ENCODE peak calls at places on chromosomes 1 and 21, in six cellular contexts. B is spleen, D is omental fat pad, N is psoas muscle, T is upper lobe of right lung, H is tibial nerve. G is an unnamed sample.

GRCh38 chr1:109979489-109980091 is 5.0 kb upstream of the AHCYL1 start:
- DNase-seq in T (no peak), H (no peak), N (no peak), D (no peak), B (no peak), G (no peak)

GRCh38 chr1:87902830-87903614 is 574.3 kb downstream of the LMO4 start:
- DNase-seq in N (no peak), D (no peak), B (no peak), T (no peak), H (no peak), G (no peak)

GRCh38 chr1:44531785-44532566 is 126.9 kb downstream of the RNF220 start:
- DNase-seq in T (no peak), D (no peak), N (no peak), H (no peak), B (no peak), G (no peak)

GRCh38 chr1:81155131-81155530 is 645.6 kb upstream of the ADGRL2 start:
- DNase-seq in T (no peak), H (no peak), B (no peak), D (no peak), N (no peak), G (no peak)

GRCh38 chr1:188489336-188490112 is 1660.8 kb downstream of the PLA2G4A start:
- DNase-seq in N (no peak), H (no peak), T (no peak), B (no peak), D (no peak), G (no peak)

GRCh38 chr21:46114963-46115362 is 17.1 kb downstream of the COL6A2 start:
- DNase-seq in D (peak; percentile 14), H (peak; percentile 11), T (no peak), N (peak; percentile 13), B (peak; percentile 56), G (no peak)

GRCh38 chr1:48750089-48750488 is 26.6 kb downstream of the BEND5 start:
- DNase-seq in H (no peak), N (no peak), D (no peak), T (no peak), B (peak; percentile 76), G (no peak)

GRCh38 chr21:33973268-33973667 is 57.7 kb upstream of the ATP5PO start:
- DNase-seq in D (no peak), H (no peak), N (no peak), B (no peak), T (no peak), G (no peak)

GRCh38 chr1:247273013-247273412 is 17.1 kb downstream of the VN1R5 start:
- DNase-seq in T (no peak), N (no peak), B (no peak), D (no peak), H (no peak), G (no peak)

GRCh38 chr1:8165595-8166360 is 139.7 kb upstream of the ERRFI1 start:
- DNase-seq in D (no peak), B (no peak), T (no peak), H (no peak), N (no peak), G (no peak)

GRCh38 chr1:201766117-201766863 is 62.7 kb upstream of the IPO9 start:
- DNase-seq in H (peak; percentile 30), N (peak; percentile 33), B (no peak), D (no peak), T (no peak), G (no peak)

GRCh38 chr21:43741425-43742096 is 22.6 kb downstream of the PDXK start:
- DNase-seq in H (no peak), D (no peak), T (no peak), N (no peak), B (no peak), G (no peak)

GRCh38 chr1:223135176-223135575 is 7.9 kb downstream of the TLR5 start:
- DNase-seq in H (no peak), T (no peak), D (no peak), N (peak; percentile 72), B (no peak), G (no peak)

GRCh38 chr1:223133824-223134435 is 9.1 kb downstream of the TLR5 start:
- DNase-seq in H (peak; percentile 60), D (peak; percentile 60), N (peak; percentile 84), T (peak; percentile 93), B (peak; percentile 96), G (peak; percentile 69)

GRCh38 chr1:223136086-223136485 is 7.0 kb downstream of the TLR5 start:
- DNase-seq in B (no peak), T (no peak), D (no peak), N (no peak), H (no peak), G (no peak)

GRCh38 chr1:223129229-223129851 is 13.7 kb downstream of the TLR5 start:
- DNase-seq in H (peak; percentile 58), D (peak; percentile 61), N (peak; percentile 80), T (peak; percentile 88), B (peak; percentile 95), G (peak; percentile 67)

DNA sequence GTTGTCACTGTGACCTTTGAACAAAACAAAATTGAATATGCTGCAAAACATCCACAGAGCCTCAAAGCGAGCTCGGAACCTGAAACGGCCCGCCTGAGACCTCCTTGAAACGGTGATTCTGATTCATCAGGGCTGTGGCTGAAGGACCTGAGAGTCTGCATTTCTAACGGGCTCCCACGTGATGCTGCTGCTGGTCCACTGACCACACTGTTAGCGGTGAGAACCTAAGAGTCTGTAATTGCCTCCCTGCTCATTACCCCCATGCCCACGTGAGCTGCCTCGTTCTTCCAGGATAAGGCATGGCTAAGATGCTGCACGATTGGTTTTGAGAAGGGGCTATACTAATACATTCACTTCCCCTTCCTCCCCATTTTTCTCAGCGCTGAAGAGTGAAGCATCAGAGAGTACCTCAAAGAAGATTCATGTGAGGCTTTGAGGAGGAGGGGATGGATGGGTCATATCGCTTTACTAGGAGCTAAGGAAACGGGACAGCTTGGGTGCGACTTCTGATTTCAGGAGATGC is 9.7 kb downstream of the TLR5 start:
- DNase-seq in T (no peak), N (no peak), H (no peak), D (no peak), B (no peak), G (no peak)
- TF ChIP-seq CTCF in T (no peak), N (no peak), H (peak; percentile 93), D (peak; percentile 81), B (peak; percentile 90), G (no peak)

GRCh38 chr1:12196641-12197482 is 30.1 kb downstream of the TNFRSF1B start:
- DNase-seq in H (peak; percentile 35), B (peak; percentile 91), D (no peak), T (peak; percentile 80), N (no peak), G (no peak)
- TF ChIP-seq CTCF in H (no peak), B (peak; percentile 32), D (no peak), T (peak; percentile 27), N (no peak), G (no peak)

DNA sequence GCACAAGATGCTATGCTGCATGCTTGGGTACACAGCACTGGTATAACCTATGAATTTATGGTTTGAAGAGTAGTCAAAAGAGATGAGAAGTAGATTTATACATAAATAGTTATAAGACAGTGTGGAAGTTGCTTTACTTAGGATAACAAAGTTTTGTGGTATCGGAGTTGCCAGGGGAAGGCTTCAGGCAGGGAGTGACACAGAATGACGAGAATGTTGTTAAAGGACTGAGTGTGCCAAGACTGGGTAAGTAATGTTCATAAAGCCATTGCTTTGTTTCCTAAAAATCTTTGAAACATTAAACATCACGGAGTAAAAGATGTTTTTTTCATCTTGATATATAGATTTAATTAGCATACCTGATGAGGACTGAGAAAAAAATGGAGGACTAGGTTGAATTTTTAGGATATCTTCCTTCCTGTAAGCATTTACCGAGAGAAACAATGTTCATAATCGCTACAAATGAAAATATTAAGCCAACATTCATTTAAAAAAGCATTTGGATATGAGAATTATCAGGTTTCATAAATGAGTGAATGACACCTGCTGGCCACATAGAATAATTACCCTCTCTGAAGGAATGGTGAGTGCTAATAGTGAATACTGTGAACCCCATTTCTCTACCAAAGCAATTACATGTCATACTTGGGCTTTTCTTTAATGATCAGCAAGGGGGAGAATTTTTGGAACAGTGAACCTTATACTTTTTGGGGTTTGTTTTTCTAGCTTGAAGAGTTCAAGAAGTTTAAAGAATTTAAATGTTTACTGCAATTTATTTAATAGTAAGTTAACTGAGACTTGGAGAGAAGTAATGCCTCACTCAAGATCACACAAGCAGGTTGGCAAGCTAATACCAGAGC is 28.4 kb downstream of the EXTL2 start:
- DNase-seq in T (no peak), B (no peak), H (no peak), N (no peak), D (no peak), G (no peak)
- TF ChIP-seq CTCF in T (peak; percentile 69), B (peak; percentile 48), H (peak; percentile 74), N (peak; percentile 57), D (no peak), G (peak; percentile 64)

DNA sequence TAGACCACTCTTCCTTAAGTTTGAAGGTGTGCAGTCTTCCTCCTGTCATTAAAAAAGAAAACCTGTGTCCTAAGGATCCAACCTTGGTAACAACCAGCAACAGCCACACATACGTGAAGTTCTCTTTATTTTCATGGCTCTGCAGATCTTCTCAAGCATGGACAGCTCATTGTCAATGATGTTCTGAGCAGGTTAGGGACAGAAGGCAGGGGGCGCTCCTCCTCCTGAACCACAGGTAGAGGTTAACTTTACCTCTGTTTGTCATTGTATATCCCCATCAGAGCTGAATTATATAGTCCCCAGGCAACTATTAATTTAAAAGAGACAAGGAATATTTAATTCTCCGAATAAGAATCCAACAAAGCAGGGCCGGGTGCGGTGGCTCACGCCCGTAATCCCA is 52.5 kb upstream of the CR2 start:
- DNase-seq in B (no peak), N (no peak), H (no peak), T (no peak), D (no peak), G (no peak)
- TF ChIP-seq CTCF in B (no peak), N (no peak), H (no peak), T (no peak), D (no peak), G (no peak)

DNA sequence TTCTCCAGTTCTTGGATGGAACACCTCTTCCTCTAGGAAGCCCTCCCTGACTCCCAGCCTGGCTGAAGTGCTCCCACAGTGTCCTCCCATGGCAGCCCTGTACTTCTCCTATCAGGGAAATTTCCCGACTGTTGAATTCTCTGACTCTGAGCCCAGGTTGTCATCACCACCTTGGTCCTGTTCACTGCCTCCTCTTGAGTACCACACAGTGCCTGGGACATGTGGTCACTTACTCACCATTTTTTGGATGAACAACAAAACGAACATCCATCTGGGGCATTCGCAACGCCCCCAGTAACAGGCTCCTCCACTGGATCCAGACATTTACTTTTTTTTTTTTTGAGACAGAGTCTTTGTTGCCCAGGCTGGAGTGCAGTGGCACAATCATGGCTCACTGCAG is 37.4 kb downstream of the CHD5 start:
- DNase-seq in H (no peak), T (no peak), D (no peak), N (no peak), B (no peak), G (no peak)
- TF ChIP-seq CTCF in H (no peak), T (no peak), D (no peak), N (no peak), B (no peak), G (no peak)

GRCh38 chr1:196148367-196148970 is 459.8 kb downstream of the KCNT2 start:
- DNase-seq in T (no peak), H (no peak), B (no peak), N (no peak), D (no peak), G (no peak)
- TF ChIP-seq CTCF in T (peak; percentile 65), H (peak; percentile 24), B (no peak), N (peak; percentile 60), D (no peak), G (peak; percentile 29)

GRCh38 chr1:228340686-228341449 is 65.8 kb downstream of the TRIM11 start:
- DNase-seq in T (no peak), N (peak; percentile 15), H (peak; percentile 8), B (peak; percentile 69), D (no peak), G (peak; percentile 12)
- TF ChIP-seq CTCF in T (peak; percentile 18), N (no peak), H (peak; percentile 23), B (no peak), D (no peak), G (no peak)